ENCODE peak calls at places on chromosomes 13 and 19, in ten cellular contexts. One of them, this sample, is unnamed.
A peak's percentile ranks its signal among the peaks of the same experiment; 100 is the strongest.

GRCh38 chr19:14048439-14049153 is 13.3 kb downstream of the PALM3 start:
- DNase-seq in GM06990: no peak
- DNase-seq in body of pancreas: peak; percentile 34
- DNase-seq in choroid plexus epithelial cell: peak; percentile 31
- DNase-seq in Panc1: no peak
- DNase-seq in psoas muscle: peak; percentile 41
- DNase-seq in foreskin fibroblast: no peak
- DNase-seq in left lung: no peak
- DNase-seq in Peyer's patch: peak; percentile 74
- DNase-seq in Caco-2: no peak
- DNase-seq in this sample: peak; percentile 27

GRCh38 chr19:48501961-48502719 is 9.5 kb downstream of the LMTK3 start:
- DNase-seq in GM06990: peak; percentile 78
- DNase-seq in body of pancreas: peak; percentile 98
- DNase-seq in choroid plexus epithelial cell: no peak
- DNase-seq in Panc1: no peak
- DNase-seq in psoas muscle: no peak
- DNase-seq in foreskin fibroblast: no peak
- DNase-seq in left lung: peak; percentile 94
- DNase-seq in Peyer's patch: peak; percentile 96
- DNase-seq in Caco-2: peak; percentile 100
- DNase-seq in this sample: peak; percentile 45

GRCh38 chr19:38515906-38516305 is 82.4 kb downstream of the RYR1 start:
- DNase-seq in GM06990: no peak
- DNase-seq in body of pancreas: no peak
- DNase-seq in choroid plexus epithelial cell: no peak
- DNase-seq in Panc1: no peak
- DNase-seq in psoas muscle: no peak
- DNase-seq in foreskin fibroblast: no peak
- DNase-seq in left lung: no peak
- DNase-seq in Peyer's patch: no peak
- DNase-seq in Caco-2: no peak
- DNase-seq in this sample: no peak

GRCh38 chr13:76928456-76928855 is 19.9 kb upstream of the ACOD1 start:
- DNase-seq in GM06990: no peak
- DNase-seq in body of pancreas: no peak
- DNase-seq in choroid plexus epithelial cell: no peak
- DNase-seq in Panc1: no peak
- DNase-seq in psoas muscle: no peak
- DNase-seq in foreskin fibroblast: no peak
- DNase-seq in left lung: no peak
- DNase-seq in Peyer's patch: no peak
- DNase-seq in Caco-2: no peak
- DNase-seq in this sample: no peak

GRCh38 chr13:107531180-107531579 is 684.2 kb downstream of the LIG4 start:
- DNase-seq in GM06990: no peak
- DNase-seq in body of pancreas: no peak
- DNase-seq in choroid plexus epithelial cell: no peak
- DNase-seq in Panc1: no peak
- DNase-seq in psoas muscle: no peak
- DNase-seq in foreskin fibroblast: no peak
- DNase-seq in left lung: no peak
- DNase-seq in Peyer's patch: no peak
- DNase-seq in Caco-2: no peak
- DNase-seq in this sample: no peak

GRCh38 chr19:44824758-44825157 is 15.9 kb downstream of the BCAM start:
- DNase-seq in GM06990: no peak
- DNase-seq in body of pancreas: peak; percentile 82
- DNase-seq in choroid plexus epithelial cell: peak; percentile 25
- DNase-seq in Panc1: no peak
- DNase-seq in psoas muscle: no peak
- DNase-seq in foreskin fibroblast: no peak
- DNase-seq in left lung: peak; percentile 66
- DNase-seq in Peyer's patch: no peak
- DNase-seq in Caco-2: no peak
- DNase-seq in this sample: no peak

GRCh38 chr19:3224346-3225325 is at the start of gene CELF5:
- DNase-seq in GM06990: no peak
- DNase-seq in body of pancreas: peak; percentile 55
- DNase-seq in choroid plexus epithelial cell: peak; percentile 11
- DNase-seq in Panc1: no peak
- DNase-seq in psoas muscle: peak; percentile 54
- DNase-seq in foreskin fibroblast: peak; percentile 10
- DNase-seq in left lung: no peak
- DNase-seq in Peyer's patch: no peak
- DNase-seq in Caco-2: no peak
- DNase-seq in this sample: peak; percentile 11

GRCh38 chr13:30292325-30292724 is 15.0 kb downstream of the KATNAL1 start:
- DNase-seq in GM06990: no peak
- DNase-seq in body of pancreas: no peak
- DNase-seq in choroid plexus epithelial cell: no peak
- DNase-seq in Panc1: no peak
- DNase-seq in psoas muscle: no peak
- DNase-seq in foreskin fibroblast: no peak
- DNase-seq in left lung: no peak
- DNase-seq in Peyer's patch: no peak
- DNase-seq in Caco-2: no peak
- DNase-seq in this sample: no peak

GRCh38 chr13:100381595-100382224 is 206.9 kb downstream of the GGACT start:
- DNase-seq in GM06990: no peak
- DNase-seq in body of pancreas: no peak
- DNase-seq in choroid plexus epithelial cell: peak; percentile 31
- DNase-seq in Panc1: no peak
- DNase-seq in psoas muscle: no peak
- DNase-seq in foreskin fibroblast: no peak
- DNase-seq in left lung: no peak
- DNase-seq in Peyer's patch: no peak
- DNase-seq in Caco-2: no peak
- DNase-seq in this sample: no peak

GRCh38 chr13:95607363-95607762 is 37.1 kb downstream of the DZIP1 start:
- DNase-seq in GM06990: no peak
- DNase-seq in body of pancreas: no peak
- DNase-seq in choroid plexus epithelial cell: peak; percentile 75
- DNase-seq in Panc1: no peak
- DNase-seq in psoas muscle: no peak
- DNase-seq in foreskin fibroblast: peak; percentile 42
- DNase-seq in left lung: no peak
- DNase-seq in Peyer's patch: no peak
- DNase-seq in Caco-2: no peak
- DNase-seq in this sample: peak; percentile 80

GRCh38 chr13:102580552-102581169 is 16.1 kb upstream of the TPP2 start:
- DNase-seq in GM06990: peak; percentile 15
- DNase-seq in body of pancreas: peak; percentile 18
- DNase-seq in choroid plexus epithelial cell: peak; percentile 90
- DNase-seq in Panc1: peak; percentile 53
- DNase-seq in psoas muscle: no peak
- DNase-seq in foreskin fibroblast: peak; percentile 48
- DNase-seq in left lung: no peak
- DNase-seq in Peyer's patch: no peak
- DNase-seq in Caco-2: no peak
- DNase-seq in this sample: peak; percentile 87

GRCh38 chr19:12785431-12786011 is 5.8 kb upstream of the JUNB start:
- DNase-seq in GM06990: peak; percentile 47
- DNase-seq in body of pancreas: no peak
- DNase-seq in choroid plexus epithelial cell: no peak
- DNase-seq in Panc1: no peak
- DNase-seq in psoas muscle: no peak
- DNase-seq in foreskin fibroblast: no peak
- DNase-seq in left lung: peak; percentile 74
- DNase-seq in Peyer's patch: peak; percentile 71
- DNase-seq in Caco-2: no peak
- DNase-seq in this sample: no peak

GRCh38 chr19:10104665-10105221 is 1.4 kb upstream of the PPAN start:
- DNase-seq in GM06990: peak; percentile 86
- DNase-seq in body of pancreas: no peak
- DNase-seq in choroid plexus epithelial cell: no peak
- DNase-seq in Panc1: no peak
- DNase-seq in psoas muscle: no peak
- DNase-seq in foreskin fibroblast: no peak
- DNase-seq in left lung: no peak
- DNase-seq in Peyer's patch: no peak
- DNase-seq in Caco-2: no peak
- DNase-seq in this sample: no peak

GRCh38 chr13:99626461-99627082 is 125.3 kb downstream of the TM9SF2 start:
- DNase-seq in GM06990: no peak
- DNase-seq in body of pancreas: no peak
- DNase-seq in choroid plexus epithelial cell: peak; percentile 85
- DNase-seq in Panc1: no peak
- DNase-seq in psoas muscle: no peak
- DNase-seq in foreskin fibroblast: peak; percentile 48
- DNase-seq in left lung: no peak
- DNase-seq in Peyer's patch: no peak
- DNase-seq in Caco-2: no peak
- DNase-seq in this sample: peak; percentile 46

GRCh38 chr19:43468354-43469159 is 3.1 kb upstream of the LYPD3 start:
- DNase-seq in GM06990: no peak
- DNase-seq in body of pancreas: no peak
- DNase-seq in choroid plexus epithelial cell: no peak
- DNase-seq in Panc1: no peak
- DNase-seq in psoas muscle: no peak
- DNase-seq in foreskin fibroblast: no peak
- DNase-seq in left lung: no peak
- DNase-seq in Peyer's patch: no peak
- DNase-seq in Caco-2: no peak
- DNase-seq in this sample: no peak

GRCh38 chr13:90238433-90238832 is 1109.1 kb upstream of the MIR17HG start:
- DNase-seq in GM06990: no peak
- DNase-seq in body of pancreas: no peak
- DNase-seq in choroid plexus epithelial cell: peak; percentile 73
- DNase-seq in Panc1: no peak
- DNase-seq in psoas muscle: no peak
- DNase-seq in foreskin fibroblast: no peak
- DNase-seq in left lung: no peak
- DNase-seq in Peyer's patch: no peak
- DNase-seq in Caco-2: no peak
- DNase-seq in this sample: peak; percentile 52

GRCh38 chr19:52492991-52493470 is 34.4 kb upstream of the ZNF808 start:
- DNase-seq in GM06990: no peak
- DNase-seq in body of pancreas: no peak
- DNase-seq in choroid plexus epithelial cell: no peak
- DNase-seq in Panc1: no peak
- DNase-seq in psoas muscle: no peak
- DNase-seq in foreskin fibroblast: no peak
- DNase-seq in left lung: no peak
- DNase-seq in Peyer's patch: no peak
- DNase-seq in Caco-2: peak; percentile 46
- DNase-seq in this sample: no peak

GRCh38 chr13:33487575-33488243 is 202.2 kb upstream of the STARD13 start:
- DNase-seq in GM06990: no peak
- DNase-seq in body of pancreas: no peak
- DNase-seq in choroid plexus epithelial cell: peak; percentile 72
- DNase-seq in Panc1: no peak
- DNase-seq in psoas muscle: no peak
- DNase-seq in foreskin fibroblast: no peak
- DNase-seq in left lung: no peak
- DNase-seq in Peyer's patch: no peak
- DNase-seq in Caco-2: no peak
- DNase-seq in this sample: peak; percentile 65
- TF ChIP-seq CTCF in GM06990: peak; percentile 50
- TF ChIP-seq CTCF in body of pancreas: no peak
- TF ChIP-seq CTCF in choroid plexus epithelial cell: peak; percentile 64
- TF ChIP-seq CTCF in Panc1: peak; percentile 46
- TF ChIP-seq CTCF in psoas muscle: peak; percentile 27
- TF ChIP-seq CTCF in foreskin fibroblast: peak; percentile 46
- TF ChIP-seq CTCF in left lung: peak; percentile 34
- TF ChIP-seq CTCF in Peyer's patch: peak; percentile 51
- TF ChIP-seq CTCF in Caco-2: peak; percentile 3
- TF ChIP-seq CTCF in this sample: peak; percentile 49

GRCh38 chr19:24053601-24054000 is 33.4 kb upstream of the ZNF254 start:
- DNase-seq in GM06990: no peak
- DNase-seq in body of pancreas: no peak
- DNase-seq in choroid plexus epithelial cell: no peak
- DNase-seq in Panc1: no peak
- DNase-seq in psoas muscle: no peak
- DNase-seq in foreskin fibroblast: no peak
- DNase-seq in left lung: no peak
- DNase-seq in Peyer's patch: no peak
- DNase-seq in Caco-2: no peak
- DNase-seq in this sample: no peak

GRCh38 chr19:24049537-24049936 is 37.5 kb upstream of the ZNF254 start:
- DNase-seq in GM06990: no peak
- DNase-seq in body of pancreas: no peak
- DNase-seq in choroid plexus epithelial cell: no peak
- DNase-seq in Panc1: no peak
- DNase-seq in psoas muscle: no peak
- DNase-seq in foreskin fibroblast: no peak
- DNase-seq in left lung: no peak
- DNase-seq in Peyer's patch: no peak
- DNase-seq in Caco-2: no peak
- DNase-seq in this sample: no peak

GRCh38 chr19:24054044-24054935 is 32.7 kb upstream of the ZNF254 start:
- DNase-seq in GM06990: no peak
- DNase-seq in body of pancreas: no peak
- DNase-seq in choroid plexus epithelial cell: peak; percentile 68
- DNase-seq in Panc1: peak; percentile 92
- DNase-seq in psoas muscle: no peak
- DNase-seq in foreskin fibroblast: peak; percentile 83
- DNase-seq in left lung: no peak
- DNase-seq in Peyer's patch: no peak
- DNase-seq in Caco-2: no peak
- DNase-seq in this sample: peak; percentile 56

GRCh38 chr19:24052811-24053210 is 34.2 kb upstream of the ZNF254 start:
- DNase-seq in GM06990: no peak
- DNase-seq in body of pancreas: no peak
- DNase-seq in choroid plexus epithelial cell: peak; percentile 47
- DNase-seq in Panc1: no peak
- DNase-seq in psoas muscle: no peak
- DNase-seq in foreskin fibroblast: peak; percentile 54
- DNase-seq in left lung: no peak
- DNase-seq in Peyer's patch: no peak
- DNase-seq in Caco-2: no peak
- DNase-seq in this sample: peak; percentile 42

GRCh38 chr19:24051516-24051915 is 35.5 kb upstream of the ZNF254 start:
- DNase-seq in GM06990: no peak
- DNase-seq in body of pancreas: no peak
- DNase-seq in choroid plexus epithelial cell: no peak
- DNase-seq in Panc1: no peak
- DNase-seq in psoas muscle: no peak
- DNase-seq in foreskin fibroblast: no peak
- DNase-seq in left lung: no peak
- DNase-seq in Peyer's patch: no peak
- DNase-seq in Caco-2: no peak
- DNase-seq in this sample: no peak
- TF ChIP-seq CTCF in GM06990: no peak
- TF ChIP-seq CTCF in body of pancreas: no peak
- TF ChIP-seq CTCF in choroid plexus epithelial cell: no peak
- TF ChIP-seq CTCF in Panc1: no peak
- TF ChIP-seq CTCF in psoas muscle: no peak
- TF ChIP-seq CTCF in foreskin fibroblast: no peak
- TF ChIP-seq CTCF in left lung: no peak
- TF ChIP-seq CTCF in Peyer's patch: no peak
- TF ChIP-seq CTCF in Caco-2: no peak
- TF ChIP-seq CTCF in this sample: no peak

GRCh38 chr19:1850809-1851544 is 2.7 kb upstream of the REXO1 start:
- DNase-seq in GM06990: no peak
- DNase-seq in body of pancreas: peak; percentile 13
- DNase-seq in choroid plexus epithelial cell: no peak
- DNase-seq in Panc1: no peak
- DNase-seq in psoas muscle: peak; percentile 10
- DNase-seq in foreskin fibroblast: no peak
- DNase-seq in left lung: no peak
- DNase-seq in Peyer's patch: no peak
- DNase-seq in Caco-2: no peak
- DNase-seq in this sample: no peak
- TF ChIP-seq CTCF in GM06990: peak; percentile 30
- TF ChIP-seq CTCF in body of pancreas: no peak
- TF ChIP-seq CTCF in choroid plexus epithelial cell: peak; percentile 19
- TF ChIP-seq CTCF in Panc1: peak; percentile 57
- TF ChIP-seq CTCF in psoas muscle: no peak
- TF ChIP-seq CTCF in foreskin fibroblast: peak; percentile 10
- TF ChIP-seq CTCF in left lung: no peak
- TF ChIP-seq CTCF in Peyer's patch: no peak
- TF ChIP-seq CTCF in Caco-2: no peak
- TF ChIP-seq CTCF in this sample: no peak

GRCh38 chr19:41532526-41532925 is 43.4 kb upstream of the CEACAM21 start:
- DNase-seq in GM06990: no peak
- DNase-seq in body of pancreas: no peak
- DNase-seq in choroid plexus epithelial cell: no peak
- DNase-seq in Panc1: no peak
- DNase-seq in psoas muscle: no peak
- DNase-seq in foreskin fibroblast: no peak
- DNase-seq in left lung: no peak
- DNase-seq in Peyer's patch: no peak
- DNase-seq in Caco-2: no peak
- DNase-seq in this sample: no peak
- TF ChIP-seq CTCF in GM06990: no peak
- TF ChIP-seq CTCF in body of pancreas: no peak
- TF ChIP-seq CTCF in choroid plexus epithelial cell: no peak
- TF ChIP-seq CTCF in Panc1: no peak
- TF ChIP-seq CTCF in psoas muscle: no peak
- TF ChIP-seq CTCF in foreskin fibroblast: no peak
- TF ChIP-seq CTCF in left lung: no peak
- TF ChIP-seq CTCF in Peyer's patch: no peak
- TF ChIP-seq CTCF in Caco-2: no peak
- TF ChIP-seq CTCF in this sample: no peak